ENCODE peak calls at places on chromosomes 12 and 14, in four cellular contexts. D is mesothelial cell of epicardium, T is Caco-2, A is HCT116. R is an unnamed sample.

GRCh38 chr14:91105673-91106072 is 8.2 kb upstream of the DGLUCY start:
- DNase-seq in D (no peak), T (no peak), A (no peak), R (no peak)

GRCh38 chr14:69636051-69636639 is 24.7 kb downstream of the SUSD6 start:
- DNase-seq in D (no peak), T (no peak), A (no peak), R (no peak)

GRCh38 chr14:100878271-100879146 is 25.0 kb downstream of the RTL1 start:
- DNase-seq in D (no peak), T (no peak), A (no peak), R (no peak)

GRCh38 chr14:39472078-39472477 is 39.8 kb upstream of the FBXO33 start:
- DNase-seq in D (no peak), T (no peak), A (no peak), R (no peak)

GRCh38 chr12:113329022-113329790 is 5.7 kb downstream of the SLC8B1 start:
- DNase-seq in D (no peak), T (no peak), A (no peak), R (no peak)

GRCh38 chr12:127487031-127487430 is 779.9 kb upstream of the TMEM132C start:
- DNase-seq in D (no peak), T (no peak), A (no peak), R (no peak)

GRCh38 chr12:80226576-80226975 is 127.2 kb downstream of the OTOGL start:
- DNase-seq in D (no peak), T (no peak), A (no peak), R (no peak)

GRCh38 chr12:116161588-116161987 is 115.9 kb downstream of the MED13L start:
- DNase-seq in D (no peak), T (no peak), A (no peak), R (no peak)

GRCh38 chr14:56487761-56488160 is 91.8 kb upstream of the TMEM260 start:
- DNase-seq in D (no peak), T (no peak), A (no peak), R (no peak)

GRCh38 chr14:101109981-101110728 is 206.6 kb upstream of the RTL1 start:
- DNase-seq in D (no peak), T (no peak), A (no peak), R (no peak)

GRCh38 chr12:102964872-102965271 is 7.4 kb downstream of the ASCL1 start:
- DNase-seq in D (no peak), T (peak; percentile 19), A (no peak), R (no peak)

GRCh38 chr12:18799561-18799960 is 61.6 kb downstream of the CAPZA3 start:
- DNase-seq in D (no peak), T (no peak), A (no peak), R (no peak)

GRCh38 chr12:55713721-55714120 is 2.1 kb upstream of the BLOC1S1 start:
- DNase-seq in D (no peak), T (no peak), A (no peak), R (no peak)

GRCh38 chr14:49553892-49554291 is 32.3 kb downstream of the RPS29 start:
- DNase-seq in D (no peak), T (no peak), A (no peak), R (no peak)

GRCh38 chr14:96629558-96630222 is 127.5 kb downstream of the PAPOLA start:
- DNase-seq in D (no peak), T (no peak), A (no peak), R (no peak)

GRCh38 chr12:26122681-26123481 is 2.0 kb downstream of the BHLHE41 start:
- DNase-seq in D (no peak), T (peak; percentile 68), A (no peak), R (peak; percentile 43)

GRCh38 chr12:71999795-72000194 is 61.1 kb downstream of the TPH2 start:
- DNase-seq in D (no peak), T (no peak), A (no peak), R (no peak)

GRCh38 chr12:123263196-123263817 is 8.3 kb downstream of the CDK2AP1 start:
- DNase-seq in D (no peak), T (no peak), A (no peak), R (no peak)

GRCh38 chr14:97219356-97220017 is 422.3 kb downstream of the VRK1 start:
- DNase-seq in D (no peak), T (no peak), A (no peak), R (no peak)

DNA sequence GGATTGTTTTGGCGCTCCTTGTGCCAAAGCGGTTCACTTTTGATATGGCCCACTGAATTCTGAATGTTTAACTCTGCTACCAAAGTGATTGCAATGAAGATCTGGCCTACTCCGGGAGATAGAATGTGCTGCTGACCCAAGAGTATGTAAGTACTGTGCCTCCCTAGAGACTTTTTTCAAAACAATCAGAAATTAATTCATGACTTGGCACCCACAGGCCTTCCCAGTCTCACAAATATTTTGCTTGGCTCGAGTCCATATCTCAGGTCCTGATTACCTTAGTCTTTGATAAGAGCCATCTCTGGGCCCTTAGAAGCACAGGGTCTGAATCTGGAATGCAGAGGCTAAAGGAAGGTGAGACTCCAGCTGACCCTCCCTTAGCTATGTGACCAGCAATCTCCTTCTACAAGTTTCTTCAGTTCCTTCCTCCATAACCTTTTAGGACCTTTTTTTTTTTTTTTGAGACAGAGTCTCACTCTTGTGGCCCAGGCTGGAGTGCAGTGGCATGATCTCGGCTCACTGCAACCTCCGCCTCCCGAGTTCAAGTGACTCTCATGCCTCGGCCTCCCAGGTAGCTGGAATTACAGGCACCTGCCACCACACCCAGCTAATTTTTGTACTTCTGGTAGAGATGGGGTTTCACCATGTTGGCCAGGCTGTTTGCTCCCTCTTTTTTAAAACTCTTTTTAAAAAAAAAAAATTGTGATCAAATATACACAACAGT is 49.5 kb upstream of the METAP2 start:
- DNase-seq in D (no peak), T (no peak), A (peak; percentile 16), R (no peak)
- TF ChIP-seq CTCF in D (no peak), T (no peak), A (no peak), R (no peak)

DNA sequence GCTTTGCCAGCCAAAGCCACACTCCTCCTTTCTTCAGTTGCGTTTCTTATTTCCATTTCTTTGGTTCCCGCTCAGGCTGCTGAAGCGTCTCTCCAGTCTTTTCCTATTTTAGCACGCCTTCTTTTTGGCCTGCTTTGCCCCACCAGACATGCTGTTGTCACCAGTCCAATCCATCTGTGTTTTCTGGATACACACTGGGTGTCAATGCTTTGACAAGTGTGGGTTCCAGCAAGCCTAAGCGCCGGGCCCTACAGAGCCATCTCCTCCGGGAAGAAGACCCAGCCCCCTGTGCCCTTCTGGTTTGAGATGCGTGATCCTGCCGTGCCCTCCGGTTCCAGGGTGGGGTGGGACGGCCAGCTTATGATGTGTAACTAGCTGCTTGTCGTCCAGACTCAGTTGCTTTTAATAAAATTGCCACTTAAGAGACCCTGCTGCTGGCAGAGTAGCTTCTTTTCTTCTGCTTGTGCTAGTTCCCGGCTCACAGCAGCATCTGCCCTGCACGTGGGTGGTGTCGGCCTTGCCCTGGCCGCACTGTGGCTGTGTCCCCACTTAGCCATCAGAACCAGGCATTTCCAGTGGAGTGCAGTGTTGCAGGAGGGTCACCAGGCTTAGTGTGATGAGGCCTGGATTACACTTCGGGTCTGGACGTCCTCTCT is 29.7 kb downstream of the EML1 start:
- DNase-seq in D (no peak), T (no peak), A (no peak), R (no peak)
- TF ChIP-seq CTCF in D (no peak), T (no peak), A (no peak), R (no peak)

GRCh38 chr12:76272292-76272691 is 75.9 kb downstream of the BBS10 start:
- DNase-seq in D (no peak), T (no peak), A (no peak), R (peak; percentile 20)
- TF ChIP-seq CTCF in D (no peak), T (no peak), A (no peak), R (no peak)

DNA sequence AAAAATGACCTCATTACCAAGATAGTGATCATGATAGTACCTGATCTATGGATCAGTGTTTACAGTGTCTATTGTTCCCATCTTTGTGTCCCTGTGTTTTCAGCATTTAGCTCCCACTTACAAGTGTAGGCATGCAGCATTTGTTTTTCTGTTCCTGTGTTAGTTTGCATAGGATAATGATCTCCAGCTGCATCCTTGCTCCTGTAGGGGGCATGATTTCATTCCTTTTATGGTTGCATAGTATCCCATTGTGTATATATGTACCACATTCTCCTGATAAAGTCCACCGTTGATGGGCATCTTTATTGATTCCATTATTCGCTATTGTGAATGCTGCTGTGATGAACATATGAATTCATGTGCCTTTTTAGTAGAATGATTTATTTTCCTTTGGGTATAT is 215.4 kb upstream of the NAV3 start:
- DNase-seq in D (no peak), T (no peak), A (peak; percentile 6), R (no peak)
- TF ChIP-seq CTCF in D (no peak), T (no peak), A (peak; percentile 37), R (peak; percentile 36)

DNA sequence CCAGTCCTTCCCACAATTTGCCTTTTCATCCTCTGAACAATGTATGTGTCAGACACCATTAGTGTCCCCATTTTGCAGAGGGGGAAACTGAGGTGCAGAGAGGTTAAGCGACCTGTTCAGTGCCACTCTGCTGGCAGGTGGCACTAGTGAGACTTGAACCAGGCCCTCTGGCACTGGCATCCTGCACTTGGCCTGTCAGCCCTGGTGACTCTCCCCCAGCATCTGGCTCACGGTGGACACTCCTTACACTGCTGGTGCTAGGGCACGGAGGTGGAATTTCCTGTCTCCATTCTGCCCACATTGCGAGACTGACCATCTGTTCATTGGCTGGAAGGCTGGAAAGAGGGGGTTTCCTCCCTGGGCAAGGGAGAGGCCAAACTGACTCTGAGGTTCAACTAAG is 48.7 kb downstream of the CCNK start:
- DNase-seq in D (no peak), T (no peak), A (no peak), R (no peak)
- TF ChIP-seq CTCF in D (no peak), T (no peak), A (no peak), R (no peak)

DNA sequence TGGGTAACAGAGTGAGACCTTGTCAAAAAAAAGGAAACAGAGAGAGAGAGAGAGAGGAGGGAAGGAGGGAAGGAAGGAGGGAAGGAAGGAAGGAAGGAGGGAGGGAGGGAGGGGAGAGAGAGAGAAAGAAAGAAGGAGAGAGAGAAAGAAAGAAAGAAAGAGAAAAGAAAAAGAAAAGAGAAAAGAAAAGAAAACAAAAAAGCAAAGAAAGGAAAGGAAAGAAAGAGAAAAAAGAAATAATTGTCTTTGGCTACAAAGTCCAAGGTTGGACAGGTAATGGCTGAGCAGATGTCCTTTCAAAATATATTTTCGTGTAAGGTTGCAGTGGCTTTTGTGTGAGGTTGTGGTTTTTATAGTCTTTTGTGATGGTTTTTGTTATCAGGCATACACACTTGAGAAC is 21.6 kb upstream of the CCDC60 start:
- DNase-seq in D (no peak), T (no peak), A (no peak), R (no peak)
- TF ChIP-seq CTCF in D (no peak), T (no peak), A (no peak), R (no peak)

GRCh38 chr14:92551066-92551841 is 37.7 kb downstream of the RIN3 start:
- DNase-seq in D (no peak), T (no peak), A (no peak), R (no peak)
- TF ChIP-seq CTCF in D (no peak), T (no peak), A (no peak), R (no peak)

GRCh38 chr14:32512348-32512747 is 183.2 kb downstream of the AKAP6 start:
- DNase-seq in D (no peak), T (no peak), A (no peak), R (no peak)
- TF ChIP-seq CTCF in D (no peak), T (no peak), A (no peak), R (no peak)

GRCh38 chr12:7039403-7039802 is 21.1 kb upstream of the C1S start:
- DNase-seq in D (no peak), T (no peak), A (no peak), R (no peak)

GRCh38 chr12:7038591-7038990 is 20.3 kb upstream of the LPCAT3 start:
- DNase-seq in D (no peak), T (no peak), A (no peak), R (no peak)

GRCh38 chr12:7045913-7046312 is 14.6 kb upstream of the C1S start:
- DNase-seq in D (no peak), T (no peak), A (no peak), R (no peak)

GRCh38 chr12:7046383-7047143 is 14.0 kb upstream of the C1S start:
- DNase-seq in D (no peak), T (no peak), A (no peak), R (no peak)

GRCh38 chr12:7042847-7043246 is 17.7 kb upstream of the C1S start:
- DNase-seq in D (no peak), T (peak; percentile 62), A (peak; percentile 56), R (no peak)
- TF ChIP-seq CTCF in D (peak; percentile 32), T (peak; percentile 49), A (peak; percentile 89), R (peak; percentile 61)